ENCODE peak calls at places on chromosomes 11 and 22, in six cellular contexts. G, S, B, E, C and P are unnamed samples.

GRCh38 chr11:74007691-74008372 is 1.1 kb downstream of the UCP3 start:
- DNase-seq in G (no peak), S (no peak), B (no peak), E (no peak), C (no peak), P (no peak)

GRCh38 chr11:11793073-11793472 is 48.7 kb upstream of the USP47 start:
- DNase-seq in G (no peak), S (no peak), B (no peak), E (no peak), C (no peak), P (no peak)

GRCh38 chr22:37484115-37485005 is 1.8 kb downstream of the MFNG start:
- DNase-seq in G (peak), S (no peak), B (no peak), E (peak), C (no peak), P (peak)

GRCh38 chr22:35219012-35219411 is 38.3 kb upstream of the HMGXB4 start:
- DNase-seq in G (no peak), S (peak), B (peak), E (no peak), C (peak), P (no peak)

GRCh38 chr11:73009972-73010371 is 132.1 kb downstream of the FCHSD2 start:
- DNase-seq in G (no peak), S (no peak), B (no peak), E (no peak), C (no peak), P (no peak)

GRCh38 chr11:113876798-113877672 is 1.7 kb upstream of the USP28 start:
- DNase-seq in G (no peak), S (no peak), B (no peak), E (no peak), C (no peak), P (no peak)

GRCh38 chr11:77750757-77751156 is 69.8 kb downstream of the RSF1 start:
- DNase-seq in G (no peak), S (no peak), B (no peak), E (no peak), C (no peak), P (no peak)

GRCh38 chr11:116310215-116310614 is 462.6 kb downstream of the BUD13 start:
- DNase-seq in G (no peak), S (peak), B (peak), E (no peak), C (peak), P (no peak)

GRCh38 chr22:32204211-32204855 is 540 bp downstream of the RFPL2 start:
- DNase-seq in G (no peak), S (no peak), B (no peak), E (no peak), C (no peak), P (no peak)

GRCh38 chr22:26615149-26615548 is 2.7 kb downstream of the CRYBB1 start:
- DNase-seq in G (peak), S (no peak), B (no peak), E (no peak), C (no peak), P (no peak)

GRCh38 chr11:14617241-14618027 is 26.2 kb upstream of the PDE3B start:
- DNase-seq in G (peak), S (no peak), B (no peak), E (no peak), C (peak), P (no peak)

GRCh38 chr11:35822815-35823495 is 120.9 kb upstream of the LDLRAD3 start:
- DNase-seq in G (no peak), S (no peak), B (peak), E (no peak), C (no peak), P (no peak)

GRCh38 chr11:128457874-128458273 is 129.5 kb downstream of the ETS1 start:
- DNase-seq in G (no peak), S (peak), B (no peak), E (no peak), C (no peak), P (no peak)

GRCh38 chr11:73576226-73576625 is 21.7 kb downstream of the FAM168A start:
- DNase-seq in G (no peak), S (no peak), B (no peak), E (no peak), C (no peak), P (no peak)

GRCh38 chr11:65261591-65262380 is at the start of gene POLA2:
- DNase-seq in G (peak), S (peak), B (peak), E (peak), C (peak), P (peak)

GRCh38 chr11:65262381-65262680 is 569 bp downstream of the POLA2 start:
- DNase-seq in G (peak), S (peak), B (peak), E (peak), C (no peak), P (no peak)

GRCh38 chr11:65262775-65263174 is 1.0 kb downstream of the POLA2 start:
- DNase-seq in G (no peak), S (no peak), B (no peak), E (no peak), C (no peak), P (no peak)

GRCh38 chr11:65260756-65261590 is 789 bp upstream of the POLA2 start:
- DNase-seq in G (no peak), S (no peak), B (no peak), E (no peak), C (no peak), P (no peak)

DNA sequence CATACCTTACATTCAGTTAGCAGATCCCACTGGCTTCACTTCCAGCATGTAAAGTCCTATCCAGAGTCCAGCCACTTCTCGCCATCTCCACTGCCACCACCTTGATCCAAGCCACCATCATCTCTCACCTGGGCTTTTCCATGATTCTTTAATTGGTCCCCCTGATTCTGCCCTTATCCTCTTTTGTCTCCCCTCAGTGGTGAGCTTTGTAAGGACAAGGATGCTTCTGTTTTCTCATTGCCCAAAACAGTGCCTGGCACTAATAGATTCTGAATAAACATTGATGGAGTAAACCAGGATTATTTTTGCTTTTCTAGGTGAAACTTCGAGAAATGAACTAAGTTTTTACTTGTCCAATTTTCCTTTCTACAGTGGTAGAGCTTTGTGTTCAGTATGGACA is 4.4 kb downstream of the POLA2 start:
- DNase-seq in G (no peak), S (no peak), B (no peak), E (peak), C (no peak), P (no peak)
- TF ChIP-seq CTCF in G (peak), S (peak), B (peak), E (no peak), C (no peak), P (no peak)

DNA sequence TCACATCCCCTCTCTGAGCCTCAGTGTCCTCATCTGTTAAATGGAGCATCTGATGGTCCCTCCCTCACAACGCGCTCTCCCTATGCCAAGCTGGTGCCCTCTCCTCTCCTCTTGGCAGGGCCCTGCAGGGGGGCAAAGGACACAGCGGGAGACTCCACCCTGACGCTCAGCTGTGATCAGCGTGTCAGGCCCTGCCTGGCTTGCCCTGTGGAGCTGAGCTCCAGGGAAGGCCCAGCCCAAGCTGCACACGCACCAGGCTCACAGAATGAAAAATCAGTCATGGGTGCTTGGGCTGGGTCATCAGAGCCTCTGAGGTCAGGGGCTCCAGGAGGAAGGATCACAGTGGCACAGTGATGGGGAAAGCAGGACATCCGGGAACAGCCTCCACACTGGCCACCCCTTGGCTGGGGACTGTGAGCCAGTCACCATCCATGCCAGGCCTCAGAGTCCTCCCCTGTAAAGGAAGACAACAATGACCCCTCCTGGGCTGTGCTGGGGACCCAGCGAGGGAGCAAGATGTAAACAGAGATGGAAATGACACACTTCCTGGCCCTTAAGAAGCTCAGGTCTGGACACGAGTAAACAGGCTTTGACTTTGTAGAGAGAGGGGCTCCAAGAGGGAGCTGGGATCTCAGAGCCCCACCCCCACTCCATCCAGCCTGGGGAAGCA is 36.6 kb downstream of the RPL3 start:
- DNase-seq in G (no peak), S (no peak), B (peak), E (no peak), C (no peak), P (no peak)
- TF ChIP-seq CTCF in G (no peak), S (no peak), B (no peak), E (no peak), C (no peak), P (peak)

GRCh38 chr11:56948991-56949390 is 39.7 kb upstream of the OR5AK2 start:
- DNase-seq in G (no peak), S (no peak), B (no peak), E (no peak), C (no peak), P (no peak)

DNA sequence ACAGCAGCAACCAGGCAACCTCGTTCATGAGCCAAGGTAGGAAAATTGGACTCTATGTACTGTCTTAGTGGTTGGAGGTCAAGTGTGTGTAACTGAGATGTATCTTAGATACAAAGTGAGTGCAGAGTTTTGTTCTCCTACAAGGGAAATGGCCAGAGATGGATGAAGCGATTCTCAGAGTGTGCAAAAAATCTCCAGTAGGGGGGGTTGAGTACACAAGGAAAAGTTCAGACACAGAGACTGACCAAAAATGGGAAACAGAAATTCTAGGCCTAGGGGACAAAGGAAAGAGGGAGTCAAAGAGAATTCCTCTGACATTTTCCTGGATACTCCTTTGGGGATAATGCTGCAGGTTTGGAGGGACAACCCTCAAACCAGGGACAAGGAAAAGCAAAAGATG is 38.2 kb upstream of the OR5AK2 start:
- DNase-seq in G (no peak), S (no peak), B (peak), E (no peak), C (no peak), P (no peak)
- TF ChIP-seq CTCF in G (no peak), S (peak), B (no peak), E (no peak), C (no peak), P (no peak)

DNA sequence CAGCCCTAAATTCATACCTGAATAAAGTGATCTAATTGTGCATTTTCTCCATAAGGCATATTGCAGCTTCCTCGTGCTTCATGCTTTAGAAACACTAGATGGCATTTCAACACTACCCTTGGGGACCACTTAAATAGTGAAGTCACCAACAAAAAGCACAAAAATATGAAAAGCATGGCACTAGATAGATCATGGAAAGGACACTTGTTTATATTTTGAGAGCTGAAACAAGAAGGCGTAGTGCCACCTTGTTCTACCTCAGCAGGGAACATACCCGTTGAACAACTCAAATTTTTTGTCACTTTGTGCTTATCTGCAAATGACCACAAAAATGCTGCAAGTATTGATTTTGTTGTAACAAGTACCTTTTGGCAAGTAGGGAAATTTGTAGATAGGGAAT is 8.6 kb downstream of the TBCEL start:
- DNase-seq in G (no peak), S (no peak), B (no peak), E (no peak), C (no peak), P (no peak)
- TF ChIP-seq CTCF in G (peak), S (no peak), B (no peak), E (no peak), C (no peak), P (no peak)

GRCh38 chr22:45290410-45290936 is 5.7 kb downstream of the UPK3A start:
- DNase-seq in G (peak), S (peak), B (peak), E (peak), C (peak), P (no peak)

GRCh38 chr22:45284705-45285305 is at the start of gene UPK3A:
- DNase-seq in G (peak), S (no peak), B (no peak), E (peak), C (peak), P (peak)

GRCh38 chr22:45286854-45287551 is 2.3 kb downstream of the UPK3A start:
- DNase-seq in G (no peak), S (no peak), B (no peak), E (no peak), C (no peak), P (no peak)

GRCh38 chr22:45280995-45281394 is 3.8 kb upstream of the UPK3A start:
- DNase-seq in G (no peak), S (no peak), B (no peak), E (no peak), C (no peak), P (no peak)

GRCh38 chr22:45285431-45286058 is 796 bp downstream of the UPK3A start:
- DNase-seq in G (no peak), S (no peak), B (no peak), E (no peak), C (no peak), P (no peak)
- TF ChIP-seq CTCF in G (no peak), S (no peak), B (no peak), E (no peak), C (no peak), P (no peak)

DNA sequence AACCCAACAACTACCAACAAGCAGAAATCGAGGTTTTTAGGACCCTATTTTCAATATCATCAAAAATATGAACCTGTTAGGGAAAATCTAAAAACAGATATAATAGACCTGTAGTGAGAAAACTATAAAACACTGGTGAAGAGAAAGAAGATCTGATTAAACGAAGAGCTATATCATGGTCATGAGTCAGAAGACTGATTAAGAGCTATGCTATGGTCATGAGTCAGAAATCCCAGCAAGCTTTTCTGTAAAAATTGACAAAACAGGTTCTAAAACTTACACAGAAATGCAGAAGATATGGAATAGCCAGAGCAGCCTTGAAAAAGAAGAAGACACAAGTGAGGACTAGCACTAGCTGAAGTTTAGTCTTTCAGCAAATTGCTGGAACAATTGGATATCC is 345.0 kb downstream of the TBC1D22A start:
- DNase-seq in G (no peak), S (peak), B (peak), E (no peak), C (peak), P (no peak)
- TF ChIP-seq CTCF in G (no peak), S (no peak), B (no peak), E (no peak), C (no peak), P (no peak)